ENCODE peak calls at places on chromosomes 4 and X, in nine cellular contexts. D, N, Y, C, V, P, T, I and Q are unnamed samples.
A peak's percentile ranks its signal among the peaks of the same experiment; 100 is the strongest.

GRCh38 chrX:129823115-129823514 is 20.6 kb downstream of the ZDHHC9 start:
- DNase-seq in D (no peak), N (peak; percentile 15), Y (peak; percentile 63), C (no peak), V (no peak), P (no peak), T (no peak), I (peak; percentile 29), Q (peak; percentile 32)

GRCh38 chr4:140300271-140300970 is 73.0 kb upstream of the SCOC start:
- DNase-seq in D (no peak), N (peak; percentile 87), Y (no peak), C (peak; percentile 40), V (no peak), P (no peak), T (no peak), I (no peak), Q (peak; percentile 22)

GRCh38 chrX:55450259-55450658 is 1.7 kb upstream of the MAGEH1 start:
- DNase-seq in D (no peak), N (peak; percentile 12), Y (peak; percentile 26), C (no peak), V (no peak), P (no peak), T (no peak), I (no peak), Q (no peak)

GRCh38 chr4:52825311-52826090 is 36.6 kb upstream of the RASL11B start:
- DNase-seq in D (no peak), N (peak; percentile 10), Y (no peak), C (no peak), V (no peak), P (no peak), T (no peak), I (no peak), Q (no peak)

GRCh38 chr4:34170941-34171340 is 2073.4 kb downstream of the ARAP2 start:
- DNase-seq in D (no peak), N (peak; percentile 31), Y (no peak), C (no peak), V (no peak), P (no peak), T (no peak), I (no peak), Q (no peak)

GRCh38 chrX:43882294-43882681 is at the start of gene MAOB:
- DNase-seq in D (peak; percentile 76), N (no peak), Y (peak; percentile 43), C (peak; percentile 55), V (no peak), P (peak; percentile 76), T (peak; percentile 72), I (peak; percentile 63), Q (peak; percentile 43)

GRCh38 chr4:73831569-73831968 is 4.9 kb upstream of the CXCL6 start:
- DNase-seq in D (no peak), N (no peak), Y (no peak), C (no peak), V (no peak), P (no peak), T (no peak), I (no peak), Q (no peak)

GRCh38 chr4:81470456-81471327 is 1.0 kb downstream of the RASGEF1B start:
- DNase-seq in D (peak; percentile 66), N (no peak), Y (no peak), C (peak; percentile 55), V (peak; percentile 29), P (peak; percentile 83), T (peak; percentile 79), I (peak; percentile 27), Q (peak; percentile 28)

GRCh38 chr4:163447481-163447880 is 26.1 kb downstream of the TKTL2 start:
- DNase-seq in D (no peak), N (no peak), Y (no peak), C (no peak), V (no peak), P (no peak), T (no peak), I (no peak), Q (no peak)

GRCh38 chr4:88522702-88523324 is 763 bp downstream of the PYURF start:
- DNase-seq in D (peak; percentile 54), N (peak; percentile 33), Y (peak; percentile 82), C (no peak), V (no peak), P (no peak), T (peak; percentile 70), I (peak; percentile 49), Q (peak; percentile 30)

GRCh38 chr4:40719008-40719623 is 30.6 kb upstream of the NSUN7 start:
- DNase-seq in D (no peak), N (peak; percentile 64), Y (peak; percentile 30), C (no peak), V (no peak), P (no peak), T (no peak), I (no peak), Q (no peak)

GRCh38 chr4:67700119-67700873 is 659 bp downstream of the UBA6 start:
- DNase-seq in D (no peak), N (peak; percentile 27), Y (peak; percentile 21), C (no peak), V (no peak), P (no peak), T (no peak), I (no peak), Q (no peak)

GRCh38 chr4:76105652-76106051 is 31.1 kb downstream of the ART3 start:
- DNase-seq in D (no peak), N (no peak), Y (no peak), C (no peak), V (no peak), P (no peak), T (no peak), I (no peak), Q (no peak)

GRCh38 chr4:124640037-124640730 is 72.3 kb downstream of the ANKRD50 start:
- DNase-seq in D (no peak), N (peak; percentile 90), Y (no peak), C (no peak), V (no peak), P (no peak), T (no peak), I (no peak), Q (no peak)
- TF ChIP-seq POLR2A in D (no peak), N (no peak), Y (no peak), C (no peak), V (no peak), P (no peak), T (no peak), I (no peak), Q (no peak)

GRCh38 chr4:168832746-168833575 is 177.1 kb downstream of the CBR4 start:
- DNase-seq in D (peak; percentile 56), N (no peak), Y (no peak), C (peak; percentile 80), V (no peak), P (peak; percentile 83), T (peak; percentile 81), I (peak; percentile 72), Q (peak; percentile 62)
- TF ChIP-seq POLR2A in D (no peak), N (peak; percentile 26), Y (no peak), C (no peak), V (no peak), P (no peak), T (no peak), I (no peak), Q (no peak)

GRCh38 chr4:127656047-127656680 is 23.4 kb downstream of the INTU start:
- DNase-seq in D (no peak), N (no peak), Y (no peak), C (no peak), V (no peak), P (no peak), T (no peak), I (no peak), Q (no peak)

DNA sequence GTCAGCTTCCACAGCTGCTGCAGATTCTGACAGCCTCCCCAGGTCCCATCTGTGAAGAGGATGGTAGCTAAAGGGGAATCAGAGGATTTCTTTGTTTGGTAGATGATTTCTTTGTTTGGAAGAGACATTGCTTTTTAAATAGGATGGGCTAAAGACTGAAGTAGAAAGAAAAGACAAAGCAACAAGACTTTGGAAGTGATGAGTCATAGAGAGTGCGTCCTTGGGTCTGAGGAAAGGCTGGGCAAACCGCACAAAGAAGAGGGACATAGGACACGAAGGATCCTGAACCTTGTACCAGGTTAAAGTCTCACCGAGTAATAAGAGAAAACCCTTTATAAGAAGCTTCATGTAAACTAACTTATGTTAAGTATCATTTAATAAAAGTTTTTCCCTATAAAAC is 27.7 kb downstream of the INTU start:
- DNase-seq in D (no peak), N (no peak), Y (peak; percentile 23), C (no peak), V (no peak), P (no peak), T (no peak), I (no peak), Q (no peak)
- TF ChIP-seq POLR2A in D (no peak), N (no peak), Y (no peak), C (no peak), V (no peak), P (no peak), T (no peak), I (no peak), Q (no peak)

GRCh38 chrX:139936259-139936658 is 3.4 kb upstream of the ATP11C start:
- DNase-seq in D (no peak), N (no peak), Y (peak; percentile 20), C (no peak), V (no peak), P (no peak), T (no peak), I (no peak), Q (no peak)

GRCh38 chrX:139932901-139933796 is at the start of gene ATP11C:
- DNase-seq in D (peak; percentile 86), N (peak; percentile 83), Y (peak; percentile 85), C (peak; percentile 73), V (peak; percentile 65), P (peak; percentile 87), T (peak; percentile 94), I (peak; percentile 85), Q (peak; percentile 85)

GRCh38 chrX:139931646-139932076 is 1.2 kb downstream of the ATP11C start:
- DNase-seq in D (no peak), N (no peak), Y (no peak), C (no peak), V (no peak), P (no peak), T (no peak), I (no peak), Q (no peak)

GRCh38 chrX:139932077-139932900 is 564 bp downstream of the ATP11C start:
- DNase-seq in D (peak; percentile 72), N (peak; percentile 26), Y (peak; percentile 81), C (no peak), V (peak; percentile 15), P (peak; percentile 74), T (peak; percentile 73), I (peak; percentile 59), Q (peak; percentile 44)

DNA sequence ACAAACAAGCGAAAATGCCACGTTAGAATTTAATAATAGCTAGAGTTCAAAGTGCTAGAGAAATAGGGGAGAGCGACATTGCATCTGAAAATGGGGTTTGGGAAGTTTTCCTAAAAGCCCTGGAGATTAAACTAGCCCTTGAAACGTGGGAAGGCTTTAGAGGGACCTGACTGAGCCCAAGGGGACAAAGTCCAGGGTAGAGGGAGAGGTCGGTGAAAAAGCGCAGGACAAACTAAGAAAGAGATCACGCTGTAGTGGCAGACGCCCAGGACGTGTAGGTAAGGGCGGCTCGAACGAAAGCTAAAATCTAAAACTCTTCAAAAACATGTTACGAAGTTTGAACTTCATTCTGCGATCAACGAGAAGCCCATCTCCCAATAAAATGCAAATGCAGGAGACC is 1.1 kb upstream of the ATP11C start:
- DNase-seq in D (peak; percentile 48), N (no peak), Y (no peak), C (no peak), V (no peak), P (no peak), T (no peak), I (no peak), Q (no peak)
- TF ChIP-seq POLR2A in D (no peak), N (no peak), Y (no peak), C (no peak), V (no peak), P (no peak), T (no peak), I (no peak), Q (no peak)